ENCODE peak calls at places on chromosomes 2 and 18, in four cellular contexts. G is K562, U is GM12878, L is A549. F is an unnamed sample.

GRCh38 chr2:186883666-186884065 is 34.7 kb upstream of the ZSWIM2 start:
- DNase-seq in G (no peak), U (no peak), L (no peak), F (no peak)

GRCh38 chr18:269480-270090 is 1.7 kb upstream of the THOC1 start:
- DNase-seq in G (no peak), U (no peak), L (no peak), F (no peak)

GRCh38 chr18:1014496-1014895 is 109.8 kb downstream of the ADCYAP1 start:
- DNase-seq in G (no peak), U (no peak), L (no peak), F (no peak)

GRCh38 chr2:157447751-157448150 is 3.9 kb upstream of the CYTIP start:
- DNase-seq in G (no peak), U (no peak), L (no peak), F (no peak)

GRCh38 chr2:232437130-232437620 is 18.8 kb upstream of the ALPI start:
- DNase-seq in G (no peak), U (no peak), L (no peak), F (no peak)

GRCh38 chr2:226953826-226954225 is 118.0 kb downstream of the RHBDD1 start:
- DNase-seq in G (no peak), U (no peak), L (no peak), F (no peak)

GRCh38 chr2:3581367-3582262 is 6.6 kb downstream of the RPS7 start:
- DNase-seq in G (no peak), U (no peak), L (no peak), F (no peak)

GRCh38 chr2:42809131-42809875 is 16.9 kb upstream of the HAAO start:
- DNase-seq in G (no peak), U (no peak), L (no peak), F (no peak)

GRCh38 chr18:72456802-72457201 is 87.3 kb downstream of the CBLN2 start:
- DNase-seq in G (no peak), U (no peak), L (peak), F (peak)

GRCh38 chr2:26128176-26128575 is 44.7 kb upstream of the GAREM2 start:
- DNase-seq in G (no peak), U (no peak), L (no peak), F (no peak)

GRCh38 chr18:23487738-23488625 is 15.3 kb upstream of the RMC1 start:
- DNase-seq in G (peak), U (peak), L (no peak), F (peak)

GRCh38 chr2:39008663-39009062 is 112.2 kb downstream of the SOS1 start:
- DNase-seq in G (no peak), U (no peak), L (no peak), F (peak)
- TF ChIP-seq ELK1 in G (no peak), U (no peak), L (no peak), F (no peak)

DNA sequence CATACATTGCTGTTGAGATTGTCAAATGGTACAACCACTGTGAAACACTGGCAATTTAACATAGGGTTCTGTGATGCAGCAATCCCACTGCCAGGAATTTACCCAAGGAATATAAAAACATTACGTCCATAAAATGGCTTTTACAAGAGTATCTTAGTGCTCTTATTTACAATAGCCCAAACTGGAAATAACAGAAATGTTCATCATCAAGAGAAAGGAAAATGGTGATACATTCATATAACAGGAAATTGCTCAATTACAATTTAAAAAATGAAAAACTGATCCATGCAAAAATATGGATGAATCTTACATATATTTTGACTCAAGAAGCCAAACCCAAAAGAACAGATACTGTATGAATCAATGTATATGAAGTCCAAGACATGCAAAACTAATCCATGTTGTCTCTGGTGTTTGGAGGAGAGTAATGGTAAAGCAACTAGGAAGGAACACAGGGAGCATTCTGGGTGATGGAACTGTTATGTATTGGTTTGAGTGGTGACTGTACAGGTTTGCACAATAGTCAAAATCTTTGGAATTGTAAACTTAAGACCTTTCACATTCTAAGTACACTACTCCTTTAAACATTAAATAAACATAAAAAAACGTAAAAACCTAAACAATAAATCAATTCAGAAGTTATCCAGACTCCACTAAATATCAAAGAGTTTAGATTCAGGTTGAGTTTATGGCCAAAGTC is 104.8 kb upstream of the WDR75 start:
- DNase-seq in G (no peak), U (no peak), L (no peak), F (peak)
- TF ChIP-seq ELK1 in G (no peak), U (no peak), L (no peak), F (no peak)

GRCh38 chr2:70946832-70947442 is 11.2 kb downstream of the ATP6V1B1 start:
- DNase-seq in G (peak), U (no peak), L (peak), F (peak)

GRCh38 chr2:70948350-70949003 is 12.8 kb downstream of the ATP6V1B1 start:
- DNase-seq in G (peak), U (no peak), L (peak), F (peak)

GRCh38 chr2:70949086-70949485 is 13.4 kb downstream of the ATP6V1B1 start:
- DNase-seq in G (no peak), U (no peak), L (no peak), F (no peak)

GRCh38 chr2:70944291-70944690 is 8.6 kb downstream of the ATP6V1B1 start:
- DNase-seq in G (no peak), U (no peak), L (no peak), F (no peak)

GRCh38 chr2:70947556-70948184 is 12.0 kb downstream of the ATP6V1B1 start:
- DNase-seq in G (no peak), U (no peak), L (no peak), F (peak)
- TF ChIP-seq ELK1 in G (no peak), U (no peak), L (no peak), F (no peak)

DNA sequence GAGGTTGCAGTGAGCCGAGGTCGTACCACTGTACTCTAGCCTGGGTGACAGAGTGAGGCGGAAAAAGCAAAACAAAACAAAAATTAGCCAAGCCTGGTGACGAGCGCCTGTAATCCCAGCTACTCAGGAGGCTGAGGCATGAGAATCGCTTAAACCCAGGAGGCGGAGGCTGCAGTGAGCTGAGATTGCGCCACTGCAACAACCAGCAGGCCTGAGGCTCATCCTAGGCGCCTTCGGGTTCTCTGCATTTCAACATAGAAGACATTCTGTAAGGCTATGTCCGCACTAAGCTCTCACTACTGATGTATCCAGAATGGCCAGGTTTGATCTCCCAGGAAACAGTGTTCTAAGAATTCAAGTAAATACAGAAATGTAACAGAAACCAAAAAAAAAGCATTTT is 23.5 kb downstream of the PTPN2 start:
- DNase-seq in G (no peak), U (no peak), L (no peak), F (no peak)
- TF ChIP-seq ELK1 in G (no peak), U (no peak), L (no peak), F (no peak)

GRCh38 chr2:54549912-54550518 is 93.9 kb downstream of the SPTBN1 start:
- DNase-seq in G (no peak), U (no peak), L (no peak), F (no peak)
- TF ChIP-seq ELK1 in G (no peak), U (no peak), L (no peak), F (no peak)

GRCh38 chr2:105085525-105085924 is 47.7 kb downstream of the MRPS9 start:
- DNase-seq in G (no peak), U (no peak), L (no peak), F (no peak)

GRCh38 chr2:105087273-105087672 is 49.4 kb downstream of the MRPS9 start:
- DNase-seq in G (no peak), U (no peak), L (no peak), F (no peak)

GRCh38 chr2:105092797-105093196 is 54.9 kb downstream of the MRPS9 start:
- DNase-seq in G (no peak), U (no peak), L (no peak), F (no peak)

DNA sequence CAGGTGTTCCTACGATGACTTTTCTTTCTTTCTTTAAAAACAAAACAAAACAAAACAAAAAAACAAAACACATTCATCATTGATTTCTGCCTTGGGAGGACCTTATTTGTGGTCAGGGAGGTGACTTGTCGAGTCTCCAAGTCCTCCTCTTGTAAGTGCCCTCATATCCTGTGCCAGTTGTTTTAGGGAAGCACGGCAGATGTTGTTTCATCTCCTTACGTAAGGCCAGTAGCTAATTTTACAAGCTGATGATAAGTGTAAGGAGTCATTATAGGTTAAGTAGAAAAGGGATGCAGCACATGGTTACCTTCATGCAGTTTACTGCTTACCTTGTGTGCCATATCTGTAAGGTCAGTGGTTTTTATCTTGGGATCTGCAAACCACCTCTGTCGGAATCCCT is 52.2 kb downstream of the MRPS9 start:
- DNase-seq in G (no peak), U (no peak), L (no peak), F (no peak)
- TF ChIP-seq ELK1 in G (no peak), U (no peak), L (no peak), F (no peak)